ENCODE peak calls at places on chromosome 20, in nine cellular contexts. One of them, this sample, is unnamed.

GRCh38 chr20:47412073-47412472 is 55.6 kb upstream of the ZMYND8 start:
- DNase-seq in H1: no peak
- DNase-seq in right atrium auricular region: no peak
- DNase-seq in lung: no peak
- DNase-seq in heart right ventricle: no peak
- DNase-seq in SJSA1: no peak
- DNase-seq in hepatocyte: no peak
- DNase-seq in cardiac muscle cell: no peak
- DNase-seq in prostate gland: no peak
- DNase-seq in this sample: no peak

GRCh38 chr20:41714030-41714429 is 95.9 kb upstream of the CHD6 start:
- DNase-seq in H1: no peak
- DNase-seq in right atrium auricular region: no peak
- DNase-seq in lung: no peak
- DNase-seq in heart right ventricle: no peak
- DNase-seq in SJSA1: no peak
- DNase-seq in hepatocyte: no peak
- DNase-seq in cardiac muscle cell: no peak
- DNase-seq in prostate gland: no peak
- DNase-seq in this sample: no peak

GRCh38 chr20:9935285-9935684 is 96.4 kb upstream of the PAK5 start:
- DNase-seq in H1: no peak
- DNase-seq in right atrium auricular region: no peak
- DNase-seq in lung: no peak
- DNase-seq in heart right ventricle: no peak
- DNase-seq in SJSA1: no peak
- DNase-seq in hepatocyte: no peak
- DNase-seq in cardiac muscle cell: no peak
- DNase-seq in prostate gland: no peak
- DNase-seq in this sample: no peak

GRCh38 chr20:51004305-51004727 is 18.6 kb downstream of the KCNG1 start:
- DNase-seq in H1: no peak
- DNase-seq in right atrium auricular region: no peak
- DNase-seq in lung: no peak
- DNase-seq in heart right ventricle: no peak
- DNase-seq in SJSA1: no peak
- DNase-seq in hepatocyte: no peak
- DNase-seq in cardiac muscle cell: no peak
- DNase-seq in prostate gland: no peak
- DNase-seq in this sample: no peak

GRCh38 chr20:37556538-37556937 is 28.9 kb upstream of the BLCAP start:
- DNase-seq in H1: no peak
- DNase-seq in right atrium auricular region: no peak
- DNase-seq in lung: no peak
- DNase-seq in heart right ventricle: no peak
- DNase-seq in SJSA1: no peak
- DNase-seq in hepatocyte: no peak
- DNase-seq in cardiac muscle cell: no peak
- DNase-seq in prostate gland: no peak
- DNase-seq in this sample: no peak

GRCh38 chr20:54200487-54201267 is 7.2 kb upstream of the PFDN4 start:
- DNase-seq in H1: no peak
- DNase-seq in right atrium auricular region: no peak
- DNase-seq in lung: no peak
- DNase-seq in heart right ventricle: no peak
- DNase-seq in SJSA1: no peak
- DNase-seq in hepatocyte: no peak
- DNase-seq in cardiac muscle cell: no peak
- DNase-seq in prostate gland: peak; percentile 31
- DNase-seq in this sample: no peak

GRCh38 chr20:63309261-63310071 is 16.5 kb downstream of the COL20A1 start:
- DNase-seq in H1: peak; percentile 83
- DNase-seq in right atrium auricular region: no peak
- DNase-seq in lung: no peak
- DNase-seq in heart right ventricle: peak; percentile 46
- DNase-seq in SJSA1: peak; percentile 39
- DNase-seq in hepatocyte: peak; percentile 74
- DNase-seq in cardiac muscle cell: peak; percentile 54
- DNase-seq in prostate gland: no peak
- DNase-seq in this sample: no peak

GRCh38 chr20:38073307-38074010 is 39.9 kb downstream of the RPRD1B start:
- DNase-seq in H1: peak; percentile 66
- DNase-seq in right atrium auricular region: peak; percentile 71
- DNase-seq in lung: peak; percentile 69
- DNase-seq in heart right ventricle: peak; percentile 30
- DNase-seq in SJSA1: peak; percentile 81
- DNase-seq in hepatocyte: peak; percentile 60
- DNase-seq in cardiac muscle cell: peak; percentile 98
- DNase-seq in prostate gland: peak; percentile 44
- DNase-seq in this sample: no peak

GRCh38 chr20:43650997-43651525 is 15.9 kb upstream of the MYBL2 start:
- DNase-seq in H1: no peak
- DNase-seq in right atrium auricular region: no peak
- DNase-seq in lung: no peak
- DNase-seq in heart right ventricle: no peak
- DNase-seq in SJSA1: no peak
- DNase-seq in hepatocyte: no peak
- DNase-seq in cardiac muscle cell: no peak
- DNase-seq in prostate gland: no peak
- DNase-seq in this sample: no peak

GRCh38 chr20:64119301-64119680 is 11.9 kb upstream of the NPBWR2 start:
- DNase-seq in H1: no peak
- DNase-seq in right atrium auricular region: no peak
- DNase-seq in lung: no peak
- DNase-seq in heart right ventricle: no peak
- DNase-seq in SJSA1: no peak
- DNase-seq in hepatocyte: no peak
- DNase-seq in cardiac muscle cell: no peak
- DNase-seq in prostate gland: no peak
- DNase-seq in this sample: no peak

GRCh38 chr20:17647391-17648305 is 34.4 kb downstream of the RRBP1 start:
- DNase-seq in H1: no peak
- DNase-seq in right atrium auricular region: no peak
- DNase-seq in lung: no peak
- DNase-seq in heart right ventricle: no peak
- DNase-seq in SJSA1: no peak
- DNase-seq in hepatocyte: no peak
- DNase-seq in cardiac muscle cell: no peak
- DNase-seq in prostate gland: no peak
- DNase-seq in this sample: no peak

GRCh38 chr20:10622657-10623418 is 51.0 kb downstream of the JAG1 start:
- DNase-seq in H1: no peak
- DNase-seq in right atrium auricular region: peak; percentile 81
- DNase-seq in lung: no peak
- DNase-seq in heart right ventricle: no peak
- DNase-seq in SJSA1: peak; percentile 54
- DNase-seq in hepatocyte: no peak
- DNase-seq in cardiac muscle cell: peak; percentile 76
- DNase-seq in prostate gland: no peak
- DNase-seq in this sample: no peak

GRCh38 chr20:43558412-43559146 is at the start of gene SGK2:
- DNase-seq in H1: no peak
- DNase-seq in right atrium auricular region: no peak
- DNase-seq in lung: peak; percentile 41
- DNase-seq in heart right ventricle: no peak
- DNase-seq in SJSA1: no peak
- DNase-seq in hepatocyte: peak; percentile 83
- DNase-seq in cardiac muscle cell: peak; percentile 67
- DNase-seq in prostate gland: no peak
- DNase-seq in this sample: no peak

GRCh38 chr20:43925786-43926185 is 11.1 kb downstream of the TOX2 start:
- DNase-seq in H1: no peak
- DNase-seq in right atrium auricular region: no peak
- DNase-seq in lung: no peak
- DNase-seq in heart right ventricle: peak; percentile 38
- DNase-seq in SJSA1: no peak
- DNase-seq in hepatocyte: no peak
- DNase-seq in cardiac muscle cell: peak; percentile 64
- DNase-seq in prostate gland: no peak
- DNase-seq in this sample: no peak

GRCh38 chr20:61989741-61990140 is 75.9 kb downstream of the TAF4 start:
- DNase-seq in H1: no peak
- DNase-seq in right atrium auricular region: no peak
- DNase-seq in lung: no peak
- DNase-seq in heart right ventricle: no peak
- DNase-seq in SJSA1: no peak
- DNase-seq in hepatocyte: no peak
- DNase-seq in cardiac muscle cell: no peak
- DNase-seq in prostate gland: no peak
- DNase-seq in this sample: no peak
- H3K9me3 ChIP-seq in H1: no peaks in the 10 kb centered on the region
- H3K9me3 ChIP-seq in right atrium auricular region: no peaks in the 10 kb centered on the region
- H3K9me3 ChIP-seq in lung: peaks cover 13% of the 10 kb centered on the region
- H3K9me3 ChIP-seq in heart right ventricle: peaks cover 18% of the 10 kb centered on the region
- H3K9me3 ChIP-seq in SJSA1: peaks cover 5% of the 10 kb centered on the region
- H3K9me3 ChIP-seq in hepatocyte: peaks cover 16% of the 10 kb centered on the region
- H3K9me3 ChIP-seq in cardiac muscle cell: no peaks in the 10 kb centered on the region
- H3K9me3 ChIP-seq in prostate gland: no peaks in the 10 kb centered on the region
- H3K9me3 ChIP-seq in this sample: peaks cover 3% of the 10 kb centered on the region

DNA sequence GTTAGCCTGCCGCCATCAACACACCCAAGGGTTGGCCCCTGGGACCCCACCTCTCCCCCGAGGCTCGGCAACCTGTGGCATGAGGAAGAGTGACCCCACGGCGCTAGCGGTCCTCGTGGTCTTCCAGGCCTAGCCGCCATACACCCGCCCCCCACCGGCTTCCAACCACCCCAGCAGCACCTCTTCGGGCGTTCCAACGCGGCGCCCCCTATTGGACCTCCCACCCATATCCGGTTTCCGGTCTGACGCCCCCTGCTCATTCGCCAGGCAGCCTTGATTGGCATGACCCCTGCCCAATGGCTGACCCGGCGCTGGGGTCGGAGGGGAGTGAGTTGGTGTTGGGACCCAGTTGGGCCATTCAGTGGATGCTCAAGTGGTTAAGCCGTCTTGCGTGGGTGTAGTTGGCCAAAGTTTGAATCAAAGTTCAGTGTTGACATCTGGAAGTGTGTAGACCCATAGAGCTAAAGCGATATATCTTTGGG is at the start of gene GNAS-AS1:
- DNase-seq in H1: peak; percentile 96
- DNase-seq in right atrium auricular region: peak; percentile 73
- DNase-seq in lung: peak; percentile 80
- DNase-seq in heart right ventricle: peak; percentile 87
- DNase-seq in SJSA1: no peak
- DNase-seq in hepatocyte: peak; percentile 83
- DNase-seq in cardiac muscle cell: peak; percentile 93
- DNase-seq in prostate gland: peak; percentile 49
- DNase-seq in this sample: peak; percentile 39
- H3K9me3 ChIP-seq in H1: no peaks in the 10 kb centered on the region
- H3K9me3 ChIP-seq in right atrium auricular region: no peaks in the 10 kb centered on the region
- H3K9me3 ChIP-seq in lung: no peaks in the 10 kb centered on the region
- H3K9me3 ChIP-seq in heart right ventricle: no peaks in the 10 kb centered on the region
- H3K9me3 ChIP-seq in SJSA1: peaks cover 16% of the 10 kb centered on the region
- H3K9me3 ChIP-seq in hepatocyte: no peaks in the 10 kb centered on the region
- H3K9me3 ChIP-seq in cardiac muscle cell: no peaks in the 10 kb centered on the region
- H3K9me3 ChIP-seq in prostate gland: no peaks in the 10 kb centered on the region
- H3K9me3 ChIP-seq in this sample: no peaks in the 10 kb centered on the region

GRCh38 chr20:57857118-57857517 is 147.3 kb upstream of the PMEPA1 start:
- DNase-seq in H1: no peak
- DNase-seq in right atrium auricular region: no peak
- DNase-seq in lung: no peak
- DNase-seq in heart right ventricle: no peak
- DNase-seq in SJSA1: no peak
- DNase-seq in hepatocyte: no peak
- DNase-seq in cardiac muscle cell: no peak
- DNase-seq in prostate gland: no peak
- DNase-seq in this sample: no peak

GRCh38 chr20:57851786-57852185 is 142.0 kb upstream of the PMEPA1 start:
- DNase-seq in H1: no peak
- DNase-seq in right atrium auricular region: no peak
- DNase-seq in lung: no peak
- DNase-seq in heart right ventricle: no peak
- DNase-seq in SJSA1: no peak
- DNase-seq in hepatocyte: no peak
- DNase-seq in cardiac muscle cell: no peak
- DNase-seq in prostate gland: no peak
- DNase-seq in this sample: no peak

GRCh38 chr20:57857969-57858368 is 148.2 kb upstream of the PMEPA1 start:
- DNase-seq in H1: no peak
- DNase-seq in right atrium auricular region: no peak
- DNase-seq in lung: no peak
- DNase-seq in heart right ventricle: no peak
- DNase-seq in SJSA1: no peak
- DNase-seq in hepatocyte: no peak
- DNase-seq in cardiac muscle cell: no peak
- DNase-seq in prostate gland: no peak
- DNase-seq in this sample: no peak

GRCh38 chr20:57860576-57860975 is 150.8 kb upstream of the PMEPA1 start:
- DNase-seq in H1: peak; percentile 17
- DNase-seq in right atrium auricular region: no peak
- DNase-seq in lung: no peak
- DNase-seq in heart right ventricle: no peak
- DNase-seq in SJSA1: no peak
- DNase-seq in hepatocyte: no peak
- DNase-seq in cardiac muscle cell: no peak
- DNase-seq in prostate gland: no peak
- DNase-seq in this sample: no peak

DNA sequence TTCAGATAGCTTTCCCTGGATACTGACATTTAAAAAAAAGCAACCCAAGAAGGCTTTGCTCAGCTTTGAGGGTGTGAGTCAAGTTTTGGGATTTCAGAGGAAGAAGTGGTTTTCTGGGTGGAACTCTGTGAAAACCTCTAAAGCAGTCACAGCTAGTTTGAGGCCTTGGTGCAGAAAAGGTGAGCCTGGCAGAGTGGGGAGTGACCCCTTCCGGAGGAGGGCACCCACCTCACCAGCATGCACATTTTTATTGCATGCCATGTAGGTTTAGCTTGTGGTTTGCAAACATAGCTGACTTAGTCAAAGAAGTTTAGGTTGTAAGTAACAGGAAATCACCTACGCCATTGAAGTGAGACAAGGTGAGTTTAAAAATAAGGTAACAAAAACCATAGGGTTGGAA is 146.8 kb upstream of the PMEPA1 start:
- DNase-seq in H1: no peak
- DNase-seq in right atrium auricular region: no peak
- DNase-seq in lung: no peak
- DNase-seq in heart right ventricle: no peak
- DNase-seq in SJSA1: no peak
- DNase-seq in hepatocyte: no peak
- DNase-seq in cardiac muscle cell: no peak
- DNase-seq in prostate gland: no peak
- DNase-seq in this sample: no peak
- H3K9me3 ChIP-seq in H1: no peaks in the 10 kb centered on the region
- H3K9me3 ChIP-seq in right atrium auricular region: no peaks in the 10 kb centered on the region
- H3K9me3 ChIP-seq in lung: no peaks in the 10 kb centered on the region
- H3K9me3 ChIP-seq in heart right ventricle: no peaks in the 10 kb centered on the region
- H3K9me3 ChIP-seq in SJSA1: no peaks in the 10 kb centered on the region
- H3K9me3 ChIP-seq in hepatocyte: no peaks in the 10 kb centered on the region
- H3K9me3 ChIP-seq in cardiac muscle cell: no peaks in the 10 kb centered on the region
- H3K9me3 ChIP-seq in prostate gland: no peaks in the 10 kb centered on the region
- H3K9me3 ChIP-seq in this sample: no peaks in the 10 kb centered on the region

DNA sequence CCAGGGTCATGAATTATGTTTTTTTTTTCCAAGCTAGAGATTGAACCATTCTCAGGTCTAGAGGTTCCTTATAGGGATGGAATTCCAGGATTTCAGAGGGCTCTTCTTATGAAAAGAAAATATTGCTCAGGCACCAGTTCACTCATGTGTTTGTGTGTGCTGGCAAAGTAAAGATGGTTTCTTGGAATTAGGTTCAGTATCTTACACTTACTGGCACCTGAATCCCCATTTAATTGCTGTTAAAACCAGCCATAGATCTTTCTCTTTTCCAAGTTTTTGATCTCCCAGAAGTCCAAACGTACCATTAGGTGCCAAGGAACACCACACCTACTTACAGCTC is 508.4 kb downstream of the CDH26 start:
- DNase-seq in H1: no peak
- DNase-seq in right atrium auricular region: no peak
- DNase-seq in lung: no peak
- DNase-seq in heart right ventricle: no peak
- DNase-seq in SJSA1: no peak
- DNase-seq in hepatocyte: no peak
- DNase-seq in cardiac muscle cell: no peak
- DNase-seq in prostate gland: no peak
- DNase-seq in this sample: no peak
- H3K9me3 ChIP-seq in H1: no peaks in the 10 kb centered on the region
- H3K9me3 ChIP-seq in right atrium auricular region: no peaks in the 10 kb centered on the region
- H3K9me3 ChIP-seq in lung: no peaks in the 10 kb centered on the region
- H3K9me3 ChIP-seq in heart right ventricle: no peaks in the 10 kb centered on the region
- H3K9me3 ChIP-seq in SJSA1: peaks cover 3% of the 10 kb centered on the region
- H3K9me3 ChIP-seq in hepatocyte: no peaks in the 10 kb centered on the region
- H3K9me3 ChIP-seq in cardiac muscle cell: no peaks in the 10 kb centered on the region
- H3K9me3 ChIP-seq in prostate gland: no peaks in the 10 kb centered on the region
- H3K9me3 ChIP-seq in this sample: no peaks in the 10 kb centered on the region

This sample was measured in T-helper 17 cell.